ENCODE peak calls at places on chromosome 6, in ten cellular contexts. U, X, A, S, V, C, M, Q, F and W are unnamed samples.

GRCh38 chr6:125414507-125414906 is 112.7 kb upstream of the HDDC2 start:
- DNase-seq in V (no peak), U (no peak), X (no peak), Q (no peak), F (no peak), S (no peak), A (no peak), M (no peak), C (no peak), W (no peak)

GRCh38 chr6:139764498-139764986 is 390.1 kb upstream of the CITED2 start:
- DNase-seq in S (peak), A (peak), C (no peak), F (peak), U (peak), V (peak), M (peak), Q (peak), X (peak), W (peak)

GRCh38 chr6:143734641-143735063 is 56.9 kb downstream of the PHACTR2 start:
- DNase-seq in Q (no peak), M (peak), V (no peak), U (no peak), C (no peak), F (no peak), X (no peak), A (no peak), S (no peak), W (no peak)

GRCh38 chr6:165308926-165309731 is at the start of gene C6orf118:
- DNase-seq in C (peak), V (no peak), A (peak), S (peak), Q (no peak), U (peak), F (peak), X (no peak), M (peak), W (peak)

GRCh38 chr6:37648465-37649330 is 49.0 kb downstream of the MDGA1 start:
- DNase-seq in Q (no peak), F (peak), C (no peak), M (no peak), S (no peak), U (no peak), X (no peak), A (no peak), V (no peak), W (no peak)

GRCh38 chr6:40308533-40309306 is 278.4 kb downstream of the LRFN2 start:
- DNase-seq in Q (peak), A (peak), C (peak), X (peak), S (no peak), F (peak), M (peak), U (peak), V (peak), W (peak)

GRCh38 chr6:36129889-36130671 is at the start of gene MAPK13:
- DNase-seq in C (peak), U (no peak), A (no peak), X (no peak), Q (no peak), V (no peak), F (peak), M (peak), S (no peak), W (peak)

GRCh38 chr6:56677559-56677958 is 34.9 kb upstream of the DST start:
- DNase-seq in U (no peak), C (no peak), Q (no peak), X (peak), V (no peak), S (no peak), M (peak), A (no peak), F (no peak), W (no peak)

GRCh38 chr6:167571550-167571949 is 246.7 kb downstream of the TTLL2 start:
- DNase-seq in U (no peak), V (no peak), X (no peak), M (no peak), A (no peak), C (no peak), S (no peak), Q (no peak), F (no peak), W (no peak)

DNA sequence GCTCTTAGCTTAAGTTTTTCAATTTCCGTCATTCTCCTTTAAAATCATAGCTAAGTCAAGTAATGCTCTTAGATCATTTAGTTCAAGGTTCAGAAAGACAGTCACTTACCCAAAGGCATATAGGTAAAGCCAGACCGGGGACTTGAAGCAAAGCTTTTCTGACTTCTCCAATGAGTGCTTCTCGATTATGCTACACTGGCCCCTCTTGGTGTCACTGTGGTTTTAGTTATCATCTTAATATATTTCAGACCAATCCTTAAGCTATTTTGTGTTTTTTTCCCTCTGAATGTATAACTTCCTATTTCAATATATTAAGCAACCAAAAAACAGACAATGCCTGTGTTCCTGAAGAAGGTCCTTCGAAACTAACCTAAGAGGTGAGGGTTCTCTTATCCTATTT is 3.8 kb downstream of the PRDM1 start:
- DNase-seq in X (peak), M (peak), U (no peak), F (no peak), A (no peak), Q (peak), V (no peak), S (no peak), C (no peak), W (no peak)
- TF ChIP-seq CTCF in X (peak), M (no peak), U (no peak), F (peak), A (no peak), Q (no peak), V (peak), S (no peak), C (no peak), W (no peak)

DNA sequence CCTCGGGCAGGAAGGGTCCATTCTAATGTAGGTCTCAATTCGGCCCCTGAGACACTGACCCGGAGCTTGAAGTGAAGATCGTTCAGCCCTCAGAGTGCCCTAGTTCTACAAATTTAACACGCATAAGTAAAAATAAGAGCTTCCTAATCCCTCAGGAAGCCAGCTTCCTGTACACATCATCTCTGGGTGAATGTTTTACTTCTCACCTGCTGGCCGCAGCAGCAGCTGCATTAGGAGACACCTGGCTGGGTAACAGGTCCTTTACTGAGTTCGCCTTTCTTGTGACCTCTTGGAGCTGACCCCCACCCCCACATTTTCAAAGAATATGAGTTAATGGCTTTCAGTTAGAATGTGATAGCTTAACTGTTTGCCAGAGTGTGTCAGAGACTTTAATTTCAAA is 165.0 kb downstream of the SMOC2 start:
- DNase-seq in Q (no peak), M (no peak), A (no peak), S (no peak), F (peak), X (no peak), U (no peak), V (no peak), C (no peak), W (peak)
- TF ChIP-seq CTCF in Q (no peak), M (no peak), A (no peak), S (no peak), F (peak), X (no peak), U (no peak), V (no peak), C (peak), W (no peak)

GRCh38 chr6:815348-815738 is 122.4 kb upstream of the EXOC2 start:
- DNase-seq in M (no peak), X (no peak), V (no peak), F (no peak), A (no peak), C (no peak), S (no peak), Q (no peak), U (no peak), W (peak)
- TF ChIP-seq CTCF in M (no peak), X (no peak), V (peak), F (no peak), A (no peak), C (peak), S (peak), Q (no peak), U (no peak), W (no peak)

DNA sequence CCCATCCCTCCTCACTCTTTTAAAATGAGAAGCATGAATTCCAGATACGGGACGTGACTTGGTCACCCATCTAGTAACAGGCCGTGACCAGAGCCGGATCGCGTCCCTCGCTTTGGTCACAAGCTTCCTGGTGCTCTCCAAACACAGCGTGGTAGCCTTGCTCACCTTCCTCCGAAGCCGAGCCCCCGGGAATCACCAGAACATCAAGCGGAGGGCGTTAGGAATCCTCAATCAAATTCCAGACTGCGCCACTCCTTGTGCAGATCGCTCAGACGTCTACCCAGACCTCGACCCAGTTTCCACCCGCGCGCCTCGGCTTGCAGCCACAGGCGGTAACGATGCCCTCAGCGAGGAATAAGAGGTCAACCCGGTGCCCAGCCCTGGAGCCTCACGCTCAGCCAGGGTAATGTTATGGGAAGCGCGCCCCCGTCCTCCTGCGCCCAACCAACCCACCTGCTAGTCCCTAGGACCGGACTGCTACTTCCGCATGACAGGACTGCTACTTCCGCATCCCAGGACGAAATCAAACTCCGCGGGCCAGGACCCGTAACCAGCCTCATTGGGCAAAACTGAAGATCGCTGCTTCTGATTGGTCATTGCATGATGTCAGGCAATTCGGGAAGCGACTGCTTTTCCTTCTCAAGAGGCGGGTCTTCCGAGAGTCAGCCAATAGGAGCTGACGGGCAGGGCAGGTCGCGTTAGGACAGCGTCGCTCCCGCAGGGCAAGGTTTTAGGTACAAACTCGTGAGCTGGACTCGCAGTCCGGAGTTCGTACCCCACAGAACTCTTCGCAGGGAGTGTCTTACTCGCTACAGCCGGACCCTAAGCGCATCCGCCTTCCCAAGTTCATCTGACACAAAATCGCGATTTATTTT is at the start of gene MTFR2:
- DNase-seq in M (peak), V (peak), Q (peak), U (peak), F (peak), C (peak), A (peak), S (peak), X (peak), W (peak)
- TF ChIP-seq CTCF in M (no peak), V (no peak), Q (no peak), U (no peak), F (no peak), C (no peak), A (no peak), S (no peak), X (no peak), W (no peak)

DNA sequence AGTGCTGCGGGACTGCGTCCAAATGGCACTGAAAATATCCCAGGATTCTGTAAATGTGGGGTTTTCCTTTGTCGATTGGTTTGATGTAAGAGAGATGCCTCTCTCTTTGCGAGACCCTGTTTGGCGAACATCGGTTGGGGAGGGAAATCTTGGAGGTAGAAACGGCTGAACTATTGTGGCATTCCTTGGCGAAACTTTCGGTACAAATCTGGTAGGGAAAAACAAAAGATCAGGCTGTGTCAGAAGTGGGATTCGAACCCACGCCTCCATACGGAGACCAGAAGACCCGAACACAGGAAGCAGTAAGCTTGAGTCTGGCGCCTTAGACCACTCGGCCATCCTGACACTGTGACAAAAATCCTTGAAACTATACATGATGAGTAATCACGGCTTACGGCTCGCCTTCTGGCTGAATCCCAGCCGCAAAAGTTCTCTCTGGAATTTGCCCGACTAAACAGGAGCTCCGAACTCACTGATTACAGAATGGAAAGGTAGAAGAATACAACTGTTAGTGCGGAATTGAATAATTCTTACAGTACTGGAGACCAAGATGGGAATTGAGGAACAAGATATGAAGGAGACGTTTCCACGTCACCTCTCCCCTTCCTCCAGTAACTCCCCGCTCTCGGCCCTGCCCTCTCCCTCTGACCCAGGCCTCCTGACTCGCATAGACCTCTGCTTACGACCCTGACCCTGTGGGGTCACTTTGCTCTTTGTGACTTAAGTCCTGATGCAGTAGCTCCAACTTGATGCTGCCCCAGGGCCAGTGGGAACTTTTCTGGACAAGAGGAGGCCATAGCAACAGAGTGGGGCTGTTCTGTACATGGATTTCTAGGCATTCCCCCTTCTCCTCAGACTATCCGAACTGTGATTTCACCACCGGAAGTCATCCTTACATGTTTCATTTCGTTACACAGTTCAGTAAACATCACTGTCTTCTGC is 132.8 kb upstream of the ZNF184 start:
- DNase-seq in Q (no peak), V (peak), C (no peak), F (peak), X (peak), S (no peak), A (peak), M (peak), U (no peak), W (peak)
- TF ChIP-seq CTCF in Q (no peak), V (no peak), C (no peak), F (no peak), X (no peak), S (no peak), A (no peak), M (no peak), U (no peak), W (no peak)

GRCh38 chr6:157089258-157089657 is 234.1 kb downstream of the TMEM242 start:
- DNase-seq in F (peak), V (no peak), U (no peak), X (no peak), Q (no peak), A (peak), M (peak), C (no peak), S (no peak), W (no peak)
- TF ChIP-seq CTCF in F (no peak), V (no peak), U (no peak), X (no peak), Q (no peak), A (no peak), M (no peak), C (no peak), S (no peak), W (no peak)

GRCh38 chr6:30206152-30206551 is 7.1 kb downstream of the TRIM26 start:
- DNase-seq in F (no peak), S (no peak), X (peak), Q (no peak), A (no peak), M (peak), U (no peak), C (no peak), V (no peak), W (no peak)
- TF ChIP-seq CTCF in F (no peak), S (no peak), X (no peak), Q (no peak), A (no peak), M (no peak), U (no peak), C (no peak), V (no peak), W (no peak)